ENCODE peak calls at places on chromosomes 13 and 19, in four cellular contexts. E is transverse colon, M is aorta, R is uterus. O is an unnamed sample. For H3K36me3, the result is how much of the 10 kb centered on the place peaks cover.

GRCh38 chr13:37277435-37278144 is 172.1 kb upstream of the CSNK1A1L start:
- DNase-seq in M (no peak), R (no peak), E (no peak), O (no peak)

GRCh38 chr19:3336351-3336679 is 30.1 kb upstream of the NFIC start:
- DNase-seq in E (no peak), R (no peak), M (no peak), O (no peak)

GRCh38 chr13:102679449-102680132 is 15.3 kb downstream of the METTL21C start:
- DNase-seq in M (no peak), E (peak), R (no peak), O (no peak)

GRCh38 chr19:31340059-31341025 is 8.9 kb downstream of the TSHZ3 start:
- DNase-seq in R (peak), M (no peak), E (no peak), O (no peak)

GRCh38 chr13:39616087-39616694 is 13.2 kb upstream of the LHFPL6 start:
- DNase-seq in E (peak), R (peak), M (no peak), O (peak)

GRCh38 chr13:111510502-111511218 is 190.2 kb downstream of the TEX29 start:
- DNase-seq in R (no peak), E (no peak), M (peak), O (no peak)

GRCh38 chr19:29062486-29063435 is 150.2 kb downstream of the UQCRFS1 start:
- DNase-seq in R (no peak), M (no peak), E (no peak), O (no peak)

GRCh38 chr19:27794444-27795042 is 1418.4 kb downstream of the UQCRFS1 start:
- DNase-seq in M (peak), E (no peak), R (no peak), O (no peak)

GRCh38 chr19:49497790-49498106 is 1.5 kb downstream of the RPS11 start:
- DNase-seq in E (no peak), R (no peak), M (no peak), O (no peak)

GRCh38 chr19:35029737-35030256 is 473 bp upstream of the SCN1B start:
- DNase-seq in M (peak), E (no peak), R (no peak), O (no peak)

GRCh38 chr19:52190679-52191293 is 934 bp downstream of the PPP2R1A start:
- DNase-seq in M (peak), R (no peak), E (peak), O (peak)

GRCh38 chr19:55179570-55180484 is at the start of gene SYT5:
- DNase-seq in R (no peak), E (peak), M (no peak), O (no peak)

GRCh38 chr13:88411696-88412095 is 740.5 kb downstream of the SLITRK5 start:
- DNase-seq in M (no peak), R (no peak), E (no peak), O (no peak)

DNA sequence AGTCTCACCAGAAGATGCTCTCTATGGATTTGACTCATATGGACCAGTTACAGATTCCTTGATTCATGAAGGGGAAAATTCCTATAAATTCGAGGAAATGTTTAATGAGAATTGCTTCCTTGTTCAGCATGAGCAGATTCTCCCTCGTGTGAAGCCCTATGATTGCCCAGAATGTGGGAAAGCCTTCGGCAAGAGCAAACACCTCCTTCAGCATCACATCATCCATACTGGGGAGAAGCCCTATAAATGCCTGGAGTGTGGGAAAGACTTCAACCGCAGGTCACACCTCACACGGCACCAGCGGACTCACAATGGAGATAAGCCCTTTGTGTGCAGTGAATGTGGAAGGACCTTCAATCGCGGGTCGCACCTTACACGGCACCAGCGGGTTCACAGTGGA is 10.7 kb downstream of the ZNF460 start:
- DNase-seq in E (no peak), M (no peak), R (no peak), O (no peak)
- H3K36me3 ChIP-seq in E (under half), M (under half), R (under half), O (half or more)

GRCh38 chr19:4829001-4829712 is 2.4 kb downstream of the TICAM1 start:
- DNase-seq in E (peak), R (no peak), M (no peak), O (no peak)
- H3K27ac ChIP-seq in E (peak), R (no peak), M (no peak), O (no peak)

GRCh38 chr13:106505295-106505694 is 30.2 kb downstream of the EFNB2 start:
- DNase-seq in M (no peak), R (no peak), E (no peak), O (no peak)

GRCh38 chr13:106503272-106503671 is 32.2 kb downstream of the EFNB2 start:
- DNase-seq in R (no peak), E (no peak), M (no peak), O (no peak)

GRCh38 chr13:106503730-106504129 is 31.7 kb downstream of the EFNB2 start:
- DNase-seq in R (no peak), E (no peak), M (no peak), O (no peak)

GRCh38 chr13:106506286-106506685 is 29.2 kb downstream of the EFNB2 start:
- DNase-seq in E (no peak), M (no peak), R (no peak), O (no peak)

DNA sequence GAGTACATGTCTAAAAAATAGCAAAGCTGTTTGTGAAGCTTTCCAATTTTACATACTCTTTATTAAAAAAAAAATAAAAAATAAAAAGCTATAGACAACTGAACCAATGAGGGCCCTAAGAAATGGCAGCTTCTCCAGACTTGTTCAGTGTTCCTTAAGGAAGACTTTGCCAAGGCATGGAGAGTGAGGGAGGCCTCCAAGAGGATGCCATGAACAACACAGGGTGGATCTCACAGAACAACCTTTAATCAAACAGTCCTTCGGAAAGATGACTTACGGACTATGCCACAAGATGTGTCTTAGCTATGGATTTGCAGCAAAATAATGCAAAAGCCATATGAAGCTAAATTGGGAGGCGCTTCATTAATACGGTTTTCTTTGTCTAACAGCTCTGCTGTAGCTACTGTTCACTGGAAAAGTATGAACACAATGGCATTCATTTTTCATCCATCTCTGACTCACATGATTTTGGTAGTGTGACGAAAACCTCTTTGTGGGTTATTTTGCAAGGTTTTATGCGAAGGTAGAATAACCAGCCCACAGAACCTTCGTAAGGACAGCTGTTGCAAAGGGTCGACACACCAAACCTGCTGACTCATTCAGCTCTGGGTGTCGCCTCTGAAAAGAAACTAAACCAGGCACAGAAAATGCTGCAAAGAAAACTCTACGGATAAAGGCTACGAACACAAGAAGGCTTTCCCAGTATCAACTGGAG is 27.7 kb downstream of the EFNB2 start:
- DNase-seq in M (no peak), R (no peak), E (no peak), O (no peak)
- H3K36me3 ChIP-seq in M (under half), R (under half), E (under half), O (under half)

DNA sequence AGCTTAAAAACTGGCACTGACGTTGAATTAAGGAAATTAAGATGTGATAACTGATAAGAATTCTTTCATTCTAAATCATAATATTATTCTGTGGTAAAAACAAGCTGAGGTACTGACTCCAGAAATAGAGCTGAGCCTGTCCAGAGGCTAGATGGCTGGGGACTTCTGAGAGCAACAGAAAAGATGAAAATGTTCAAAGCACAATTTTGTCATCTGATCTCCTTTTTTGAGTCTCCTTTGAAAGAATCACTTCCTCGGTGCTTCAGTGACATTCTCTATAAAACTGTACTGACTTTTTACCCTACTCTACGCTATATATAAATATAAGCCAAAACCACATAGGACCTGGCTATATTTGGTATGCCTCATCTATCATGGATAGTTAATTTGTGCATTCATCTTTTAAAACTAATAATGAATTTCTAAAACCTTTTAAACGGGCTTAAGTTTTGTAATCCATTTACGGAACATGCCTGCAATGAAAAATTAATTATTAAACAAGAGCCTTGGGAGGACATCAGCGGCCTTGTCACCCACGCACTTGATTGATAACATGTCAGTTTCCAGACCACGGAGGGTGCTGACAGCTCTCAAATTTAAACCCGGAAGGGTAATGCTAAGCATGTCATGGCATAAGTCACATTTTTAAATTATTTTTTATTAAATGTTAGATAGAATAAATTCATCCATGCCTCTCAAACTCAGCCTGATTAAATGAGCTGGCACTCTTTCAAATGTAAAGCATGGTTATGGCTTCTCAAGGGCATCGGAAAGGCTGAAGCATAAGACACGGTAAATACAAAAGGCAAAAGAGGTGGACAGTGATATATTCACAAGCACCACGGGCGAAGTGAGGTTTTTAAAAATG is 235.4 kb downstream of the PCDH9 start:
- DNase-seq in M (no peak), E (no peak), R (no peak), O (no peak)
- H3K27ac ChIP-seq in M (no peak), E (no peak), R (no peak), O (no peak)

GRCh38 chr13:93539914-93540313 is 313.3 kb downstream of the GPC6 start:
- DNase-seq in R (no peak), M (no peak), E (no peak), O (no peak)
- H3K36me3 ChIP-seq in R (under half), M (under half), E (under half), O (under half)

DNA sequence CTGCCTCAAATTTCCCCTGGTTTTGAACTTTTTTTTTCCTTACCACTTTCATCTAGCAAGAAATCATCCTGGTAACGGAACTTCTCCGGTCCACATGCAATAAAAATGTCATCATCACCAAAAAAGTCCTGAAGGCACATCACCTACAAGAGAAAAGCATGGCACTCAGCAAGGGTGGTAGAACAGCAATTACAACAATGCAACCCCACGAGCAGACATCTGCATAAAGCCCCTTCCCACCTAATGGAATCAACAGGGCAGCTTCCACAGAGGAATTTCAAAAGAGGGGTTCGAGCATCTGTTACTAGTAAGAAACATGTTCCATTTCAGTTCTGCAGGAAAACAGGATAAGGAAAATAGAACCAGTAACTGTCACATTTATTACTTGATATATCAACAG is 183.9 kb downstream of the DCLK1 start:
- DNase-seq in E (no peak), R (no peak), M (no peak), O (no peak)
- H3K27ac ChIP-seq in E (no peak), R (peak), M (no peak), O (no peak)

DNA sequence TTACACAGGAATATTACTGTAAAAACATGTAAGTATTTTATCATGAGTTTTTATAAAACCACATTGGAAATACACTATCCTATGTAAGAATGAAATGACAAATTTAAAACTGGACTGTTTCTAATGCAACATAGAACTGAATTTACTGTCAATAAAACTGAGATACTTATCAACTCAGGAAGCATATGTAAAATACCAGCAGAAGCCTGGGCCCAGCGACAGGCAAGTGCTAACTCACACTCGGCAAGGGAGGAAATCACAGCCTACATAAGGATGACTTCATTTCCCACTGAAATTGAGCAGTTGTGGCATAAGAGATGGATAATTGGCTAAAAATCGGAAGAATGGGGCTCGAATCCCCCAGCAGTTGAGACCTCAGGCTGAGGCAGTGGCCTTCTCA is 12.1 kb downstream of the PROZ start:
- DNase-seq in M (no peak), R (no peak), E (no peak), O (no peak)
- H3K36me3 ChIP-seq in M (under half), R (under half), E (under half), O (under half)

GRCh38 chr13:35789335-35790166 is 313.1 kb upstream of the MAB21L1 start:
- DNase-seq in M (no peak), R (no peak), E (no peak), O (no peak)

GRCh38 chr13:35793823-35794222 is 317.3 kb upstream of the MAB21L1 start:
- DNase-seq in R (no peak), E (no peak), M (no peak), O (no peak)

GRCh38 chr13:35794734-35795389 is 318.4 kb upstream of the MAB21L1 start:
- DNase-seq in E (no peak), M (no peak), R (no peak), O (no peak)

GRCh38 chr13:35787937-35788336 is 311.4 kb upstream of the MAB21L1 start:
- DNase-seq in M (no peak), E (no peak), R (no peak), O (no peak)

DNA sequence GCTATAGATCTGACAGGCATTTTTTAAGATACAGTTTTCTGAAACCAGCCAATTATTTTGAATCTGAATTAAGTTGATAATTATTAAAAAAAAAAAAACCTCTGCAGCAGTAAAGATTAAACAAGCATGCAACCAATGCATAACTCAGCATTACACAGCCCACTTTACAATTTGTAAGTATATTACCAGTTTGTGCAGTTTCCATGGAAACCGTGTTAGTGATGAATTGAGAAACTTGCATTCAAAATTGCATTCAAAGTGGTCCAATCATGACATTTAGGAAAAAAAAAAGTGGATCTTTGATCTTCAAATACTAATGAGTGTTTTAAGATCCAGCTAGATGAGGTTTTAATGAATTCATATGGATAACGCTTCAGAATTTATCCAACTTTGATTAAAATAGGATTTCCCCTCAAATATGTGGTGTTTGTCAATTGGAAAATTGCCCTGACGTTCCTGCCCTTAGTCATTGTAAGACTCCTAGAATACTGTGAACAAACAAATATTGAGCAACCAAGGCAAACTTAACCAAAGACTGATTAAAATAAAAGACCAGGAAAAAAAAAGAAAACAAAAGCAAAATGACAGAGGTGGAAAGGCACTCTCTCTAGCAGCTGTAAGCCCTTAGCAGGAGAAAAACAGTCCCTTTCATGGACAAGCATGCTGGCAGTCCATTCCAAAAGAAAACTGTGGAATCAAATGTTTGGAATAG is 314.9 kb upstream of the MAB21L1 start:
- DNase-seq in M (no peak), E (no peak), R (no peak), O (no peak)
- H3K27ac ChIP-seq in M (no peak), E (no peak), R (peak), O (peak)

GRCh38 chr13:47962237-47962636 is 38.8 kb downstream of the SUCLA2 start:
- DNase-seq in R (no peak), M (no peak), E (no peak), O (no peak)
- H3K36me3 ChIP-seq in R (under half), M (under half), E (under half), O (under half)

GRCh38 chr19:4414800-4415251 is 12.4 kb downstream of the CHAF1A start:
- DNase-seq in M (no peak), E (no peak), R (no peak), O (no peak)

GRCh38 chr19:4416268-4416667 is 13.8 kb downstream of the CHAF1A start:
- DNase-seq in R (no peak), M (no peak), E (no peak), O (no peak)

GRCh38 chr19:4413588-4413987 is 11.1 kb downstream of the CHAF1A start:
- DNase-seq in R (no peak), M (no peak), E (no peak), O (no peak)

GRCh38 chr19:4414144-4414799 is 11.8 kb downstream of the CHAF1A start:
- DNase-seq in E (no peak), R (no peak), M (no peak), O (no peak)

DNA sequence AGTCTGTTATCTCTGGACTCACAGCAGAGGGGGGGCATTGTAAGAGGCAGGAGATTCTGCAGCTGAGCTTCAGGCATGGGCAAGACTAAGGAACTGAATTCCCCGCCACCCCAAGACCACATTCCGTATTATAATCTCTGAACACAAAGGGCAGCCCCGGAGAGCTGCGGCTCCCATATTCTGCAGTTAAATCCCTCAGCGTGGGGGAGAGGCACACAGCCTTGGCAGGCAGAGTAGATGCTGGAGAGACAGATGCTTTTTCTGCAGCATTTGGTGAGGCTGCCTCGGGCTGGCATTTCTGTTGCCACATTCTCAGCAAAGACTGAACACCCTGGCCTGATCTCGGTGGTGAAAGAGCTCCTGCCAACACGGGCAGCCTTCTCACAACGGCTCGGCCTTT is 12.9 kb downstream of the CHAF1A start:
- DNase-seq in R (no peak), M (no peak), E (no peak), O (no peak)
- H3K27ac ChIP-seq in R (peak), M (no peak), E (no peak), O (no peak)

O was measured in sigmoid colon.